ENCODE peak calls at places on chromosomes 6 and 20, in six cellular contexts. M, V, H, U, C and B are unnamed samples.

GRCh38 chr6:107485157-107485556 is 4.8 kb upstream of the SOBP start:
- DNase-seq in H (no peak), V (no peak), C (no peak), M (no peak), U (no peak), B (no peak)

GRCh38 chr20:43949741-43950618 is 35.3 kb downstream of the TOX2 start:
- DNase-seq in U (no peak), C (no peak), H (no peak), M (peak), V (peak), B (no peak)

GRCh38 chr20:35216541-35216940 is 9.9 kb upstream of the MMP24 start:
- DNase-seq in M (no peak), H (no peak), C (no peak), U (no peak), V (no peak), B (no peak)

GRCh38 chr6:140871911-140872310 is 1260.8 kb upstream of the GJE1 start:
- DNase-seq in H (no peak), M (peak), V (no peak), C (no peak), U (no peak), B (no peak)

GRCh38 chr6:164085552-164086325 is 671.2 kb downstream of the QKI start:
- DNase-seq in M (no peak), V (peak), H (no peak), C (peak), U (no peak), B (no peak)

GRCh38 chr20:44185574-44185973 is 1.4 kb downstream of the JPH2 start:
- DNase-seq in M (no peak), C (no peak), U (no peak), H (no peak), V (no peak), B (no peak)

GRCh38 chr20:62776692-62777527 is 19.4 kb upstream of the MRGBP start:
- DNase-seq in M (no peak), C (no peak), V (no peak), U (no peak), H (no peak), B (no peak)

GRCh38 chr6:105733556-105734162 is 330.8 kb upstream of the PREP start:
- DNase-seq in U (no peak), M (peak), V (no peak), H (no peak), C (no peak), B (no peak)

GRCh38 chr20:63628246-63628975 is 1.5 kb upstream of the GMEB2 start:
- DNase-seq in C (no peak), V (peak), U (peak), M (peak), H (no peak), B (no peak)

GRCh38 chr20:43955244-43956191 is 40.9 kb downstream of the TOX2 start:
- DNase-seq in V (no peak), U (no peak), C (peak), M (peak), H (no peak), B (peak)

GRCh38 chr6:73854998-73855718 is 159.2 kb downstream of the CD109 start:
- DNase-seq in H (no peak), M (peak), U (peak), V (no peak), C (peak), B (no peak)

GRCh38 chr20:63156221-63156671 is 59.7 kb downstream of the YTHDF1 start:
- DNase-seq in H (no peak), V (peak), U (no peak), M (no peak), C (no peak), B (no peak)

GRCh38 chr6:6886886-6887285 is 220.9 kb upstream of the RREB1 start:
- DNase-seq in H (no peak), C (no peak), U (no peak), V (no peak), M (no peak), B (no peak)

GRCh38 chr6:6884193-6884627 is 223.6 kb upstream of the RREB1 start:
- DNase-seq in U (no peak), C (peak), M (peak), V (no peak), H (no peak), B (no peak)

GRCh38 chr6:6889601-6890000 is 218.2 kb upstream of the RREB1 start:
- DNase-seq in C (no peak), M (no peak), V (no peak), H (no peak), U (no peak), B (no peak)

GRCh38 chr6:6885521-6886088 is 222.2 kb upstream of the RREB1 start:
- DNase-seq in M (peak), C (no peak), U (no peak), H (no peak), V (peak), B (no peak)

GRCh38 chr6:6886160-6886885 is 221.4 kb upstream of the RREB1 start:
- DNase-seq in M (no peak), U (no peak), H (no peak), C (no peak), V (no peak), B (no peak)
- TF ChIP-seq CTCF in M (no peak), U (no peak), H (no peak), C (no peak), V (no peak), B (no peak)

GRCh38 chr20:21526776-21527175 is 12.9 kb upstream of the NKX2-2 start:
- DNase-seq in U (no peak), C (no peak), H (no peak), V (no peak), M (no peak), B (no peak)

GRCh38 chr20:21534453-21534852 is 20.6 kb upstream of the NKX2-2 start:
- DNase-seq in H (no peak), V (no peak), M (no peak), C (no peak), U (no peak), B (no peak)

GRCh38 chr20:21528870-21529269 is 15.0 kb upstream of the NKX2-2 start:
- DNase-seq in U (no peak), M (no peak), V (no peak), C (no peak), H (no peak), B (no peak)

GRCh38 chr20:21527908-21528307 is 14.0 kb upstream of the NKX2-2 start:
- DNase-seq in M (no peak), C (no peak), H (no peak), U (no peak), V (no peak), B (no peak)

DNA sequence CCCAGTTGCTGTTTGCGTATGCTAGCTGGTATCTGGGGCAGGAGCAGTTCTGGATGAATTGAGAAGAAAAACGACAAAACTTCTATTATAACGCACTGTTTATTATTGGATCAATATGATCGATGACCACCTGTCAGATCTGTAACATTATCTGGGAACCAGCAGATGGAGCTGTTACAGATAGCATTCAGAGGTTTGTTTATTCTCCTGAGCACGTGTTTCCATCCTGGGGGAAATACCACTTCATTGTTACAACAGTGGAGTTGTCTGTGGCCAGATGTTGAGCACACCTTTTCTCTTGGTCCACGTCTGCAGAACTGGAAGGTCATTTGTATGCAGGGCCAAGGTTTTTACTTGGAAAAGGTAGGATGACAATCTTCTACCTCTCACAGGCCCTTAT is 16.0 kb upstream of the NKX2-2 start:
- DNase-seq in U (no peak), H (no peak), C (no peak), V (no peak), M (no peak), B (no peak)
- TF ChIP-seq CTCF in U (peak), H (no peak), C (peak), V (no peak), M (peak), B (no peak)

DNA sequence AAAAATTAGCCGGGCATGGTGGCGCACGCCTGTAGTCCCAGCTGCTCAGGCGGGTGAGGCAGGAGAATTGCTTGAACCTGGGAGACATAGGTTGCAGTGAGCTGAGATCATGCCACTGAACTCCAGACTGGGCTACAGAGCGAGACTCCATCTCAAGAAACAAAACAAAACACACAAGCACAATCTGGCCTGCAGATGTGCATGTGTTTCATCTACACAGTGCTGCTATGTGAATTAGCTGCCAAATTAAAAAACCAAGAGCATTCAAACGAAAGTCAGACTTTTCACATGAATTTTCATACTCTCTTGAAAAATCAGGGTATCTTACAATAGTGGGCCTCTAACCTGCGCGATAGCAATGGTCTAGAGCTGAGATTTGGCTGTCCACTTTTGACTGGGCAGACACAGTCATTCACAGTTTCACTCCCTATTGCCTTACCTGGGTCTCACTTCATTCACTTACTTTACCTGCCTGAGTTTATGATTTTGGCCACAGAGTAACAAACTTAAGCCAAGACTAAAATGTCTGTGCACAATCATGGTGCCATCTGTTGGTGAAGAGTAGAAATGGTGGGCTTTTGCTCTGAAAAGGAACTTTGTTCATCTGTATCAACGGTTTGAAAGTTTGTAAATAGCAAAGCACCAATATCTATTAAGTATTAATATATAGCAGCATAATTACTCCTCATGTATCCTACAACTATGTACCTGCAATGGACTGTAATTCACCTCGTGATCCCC is 138.4 kb upstream of the UST start:
- DNase-seq in U (no peak), C (no peak), H (no peak), M (peak), V (no peak), B (no peak)
- TF ChIP-seq CTCF in U (peak), C (peak), H (no peak), M (peak), V (peak), B (peak)

GRCh38 chr6:53651764-53652401 is 13.7 kb downstream of the KLHL31 start:
- DNase-seq in U (peak), M (peak), C (no peak), V (peak), H (no peak), B (no peak)
- TF ChIP-seq CTCF in U (no peak), M (peak), C (peak), V (peak), H (peak), B (peak)